ENCODE peak calls at places on chromosomes 11 and 22, in seven cellular contexts. G is HepG2, C is HCT116, B is K562, Y is SK-N-SH, R is GM12878, W is H1. O is an unnamed sample.

GRCh38 chr11:91755951-91756707 is 468.5 kb upstream of the FAT3 start:
- DNase-seq in B (no peak), R (no peak), W (no peak), C (no peak), Y (no peak), G (no peak), O (no peak)

GRCh38 chr22:24391836-24392217 is 35.6 kb upstream of the ADORA2A start:
- DNase-seq in B (no peak), G (no peak), Y (peak; percentile 50), W (no peak), C (no peak), R (no peak), O (no peak)

GRCh38 chr11:44823006-44823405 is 96.2 kb downstream of the TSPAN18 start:
- DNase-seq in C (no peak), G (no peak), W (no peak), R (no peak), B (peak; percentile 53), Y (no peak), O (no peak)

GRCh38 chr22:35150163-35151107 is 84.5 kb downstream of the ISX start:
- DNase-seq in R (no peak), Y (peak; percentile 61), B (peak; percentile 55), W (peak; percentile 58), G (peak; percentile 36), C (peak; percentile 24), O (peak; percentile 20)

GRCh38 chr11:12598330-12599256 is 75.6 kb upstream of the TEAD1 start:
- DNase-seq in Y (no peak), W (no peak), R (no peak), C (no peak), G (no peak), B (no peak), O (no peak)

GRCh38 chr22:36377022-36377631 is 10.6 kb downstream of the MYH9 start:
- DNase-seq in Y (no peak), W (no peak), G (no peak), C (no peak), R (no peak), B (no peak), O (no peak)

GRCh38 chr11:126124284-126124683 is 61.6 kb upstream of the CDON start:
- DNase-seq in Y (no peak), C (no peak), G (no peak), B (no peak), R (no peak), W (no peak), O (no peak)

GRCh38 chr11:121394785-121395184 is 57.3 kb upstream of the SORL1 start:
- DNase-seq in G (no peak), R (no peak), Y (no peak), C (no peak), W (no peak), B (no peak), O (no peak)

GRCh38 chr11:75283391-75283931 is 42.9 kb downstream of the TPBGL start:
- DNase-seq in B (no peak), G (no peak), Y (peak; percentile 54), C (no peak), R (no peak), W (no peak), O (no peak)

GRCh38 chr11:27328602-27329001 is 34.4 kb downstream of the CCDC34 start:
- DNase-seq in B (no peak), R (no peak), G (peak; percentile 39), W (no peak), C (no peak), Y (no peak), O (no peak)

GRCh38 chr11:46889689-46890475 is 28.5 kb downstream of the LRP4 start:
- DNase-seq in R (peak; percentile 32), C (peak; percentile 47), Y (peak; percentile 80), G (peak; percentile 65), W (peak; percentile 51), B (peak; percentile 70), O (peak; percentile 72)

GRCh38 chr22:27088026-27088425 is 430.6 kb downstream of the MIAT start:
- DNase-seq in Y (no peak), B (no peak), R (no peak), C (no peak), W (no peak), G (no peak), O (no peak)
- TF ChIP-seq CTCF in Y (no peak), B (no peak), R (no peak), C (no peak), W (no peak), G (no peak), O (no peak)

GRCh38 chr22:30880181-30880601 is 88.4 kb downstream of the MORC2 start:
- DNase-seq in G (no peak), C (no peak), R (no peak), B (no peak), W (no peak), Y (no peak), O (no peak)

GRCh38 chr22:30880847-30881246 is 87.7 kb downstream of the MORC2 start:
- DNase-seq in Y (no peak), W (no peak), R (no peak), B (no peak), C (no peak), G (no peak), O (no peak)

GRCh38 chr22:30878516-30879365 is 89.8 kb downstream of the MORC2 start:
- DNase-seq in B (peak; percentile 64), W (no peak), C (no peak), G (peak; percentile 28), R (no peak), Y (peak; percentile 79), O (no peak)

GRCh38 chr22:30877662-30878515 is 90.7 kb downstream of the MORC2 start:
- DNase-seq in W (no peak), R (no peak), B (no peak), G (no peak), Y (peak; percentile 35), C (no peak), O (no peak)

GRCh38 chr22:30879398-30879797 is 89.2 kb downstream of the MORC2 start:
- DNase-seq in B (peak; percentile 17), C (no peak), R (no peak), W (no peak), G (no peak), Y (no peak), O (no peak)
- TF ChIP-seq SIN3A in B (no peak), C (no peak), R (no peak), W (no peak), G (no peak), Y (no peak), O (no peak)

GRCh38 chr11:119417726-119418540 is 5.0 kb downstream of the THY1 start:
- DNase-seq in Y (peak; percentile 21), R (no peak), B (no peak), C (no peak), G (no peak), W (no peak), O (no peak)

GRCh38 chr11:119416606-119417580 is 6.1 kb downstream of the THY1 start:
- DNase-seq in R (no peak), G (no peak), B (no peak), W (no peak), C (no peak), Y (no peak), O (no peak)

GRCh38 chr11:119419834-119420492 is 3.0 kb downstream of the THY1 start:
- DNase-seq in R (no peak), Y (no peak), G (no peak), W (no peak), C (no peak), B (no peak), O (no peak)

GRCh38 chr11:119419246-119419645 is 3.7 kb downstream of the THY1 start:
- DNase-seq in C (no peak), W (no peak), R (no peak), G (no peak), B (no peak), Y (no peak), O (no peak)

GRCh38 chr11:119418759-119419158 is 4.2 kb downstream of the THY1 start:
- DNase-seq in G (no peak), B (no peak), R (no peak), Y (no peak), W (no peak), C (no peak), O (no peak)
- H3K4me1 ChIP-seq in G (peaks cover 11% of the 10 kb centered on the region), B (peaks cover 16% of the 10 kb centered on the region), R (peaks cover 8% of the 10 kb centered on the region), Y (peaks cover 29% of the 10 kb centered on the region), W (peaks cover 25% of the 10 kb centered on the region), C (peaks cover 11% of the 10 kb centered on the region), O (peaks cover 14% of the 10 kb centered on the region)

DNA sequence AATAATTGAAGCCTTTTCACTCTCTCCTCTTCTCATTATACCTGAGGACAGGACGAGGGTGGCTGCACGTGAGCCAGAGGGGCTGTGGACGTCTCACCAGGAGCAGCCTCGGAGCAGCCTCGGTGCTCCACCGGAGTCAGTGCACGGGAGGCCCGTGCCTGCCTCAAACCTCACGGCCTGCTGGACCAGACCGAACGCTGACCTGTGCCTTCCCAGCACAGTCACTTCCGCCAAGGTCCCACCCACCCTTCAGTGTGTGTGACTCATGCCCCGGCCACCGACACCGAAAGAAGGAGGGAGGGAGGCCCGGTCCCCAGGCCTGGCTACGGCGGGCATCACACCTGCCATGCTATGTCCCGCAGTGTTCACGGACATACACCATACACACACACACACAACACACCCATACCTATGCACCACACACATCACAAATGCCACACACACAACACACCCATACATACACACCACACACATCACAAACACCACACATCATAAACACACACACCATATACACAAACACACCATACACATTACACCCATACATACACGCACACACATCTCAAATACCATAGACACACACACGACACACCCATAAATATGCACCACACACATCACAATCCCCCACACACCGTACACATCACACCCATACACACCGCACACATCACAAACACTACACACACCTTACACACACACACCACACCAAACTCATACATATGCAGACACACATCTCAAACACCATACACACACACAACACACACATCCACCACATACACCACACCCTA is 1506.5 kb downstream of the TBC1D22A start:
- DNase-seq in Y (no peak), G (no peak), R (no peak), C (no peak), W (no peak), B (no peak), O (no peak)
- TF ChIP-seq CTCF in Y (no peak), G (no peak), R (no peak), C (no peak), W (no peak), B (no peak), O (no peak)

GRCh38 chr11:3885855-3886254 is 30.4 kb downstream of the STIM1 start:
- DNase-seq in B (no peak), W (no peak), G (no peak), Y (no peak), R (no peak), C (peak; percentile 62), O (no peak)

GRCh38 chr11:3888876-3889275 is 33.4 kb downstream of the STIM1 start:
- DNase-seq in R (no peak), W (no peak), Y (no peak), C (no peak), G (no peak), B (no peak), O (no peak)

GRCh38 chr11:3888210-3888609 is 32.7 kb downstream of the STIM1 start:
- DNase-seq in W (no peak), R (no peak), B (no peak), G (no peak), Y (no peak), C (no peak), O (no peak)

GRCh38 chr11:3890014-3890413 is 34.5 kb downstream of the STIM1 start:
- DNase-seq in C (no peak), Y (no peak), R (no peak), G (no peak), B (no peak), W (no peak), O (no peak)

GRCh38 chr11:3886985-3887384 is 31.5 kb downstream of the STIM1 start:
- DNase-seq in B (no peak), C (no peak), G (peak; percentile 44), W (no peak), Y (no peak), R (no peak), O (no peak)
- TF ChIP-seq SIN3A in B (no peak), C (no peak), G (no peak), W (no peak), Y (no peak), R (no peak), O (no peak)